ENCODE peak calls at places on chromosomes 4 and X, in nine cellular contexts. U is H54, S is ovary, K is lower leg skin, X is IMR-90, V is heart left ventricle, C is GM12892, H is adrenal gland, G is testis. Z is an unnamed sample.

GRCh38 chr4:26206981-26207380 is 113.8 kb upstream of the RBPJ start:
- DNase-seq in U (no peak), S (no peak), K (no peak), X (no peak), V (no peak), C (no peak), H (no peak), G (no peak), Z (no peak)

GRCh38 chr4:144646523-144647094 is 653 bp downstream of the HHIP start:
- DNase-seq in U (no peak), S (peak), K (no peak), X (no peak), V (no peak), C (no peak), H (no peak), G (peak), Z (peak)

GRCh38 chrX:138740361-138740760 is 28.8 kb upstream of the FGF13 start:
- DNase-seq in U (no peak), S (no peak), K (no peak), X (no peak), V (no peak), C (no peak), H (no peak), G (no peak), Z (no peak)

GRCh38 chrX:426881-427280 is 40.2 kb upstream of the PPP2R3B start:
- DNase-seq in U (peak), S (no peak), K (no peak), X (no peak), V (no peak), C (no peak), H (no peak), G (no peak), Z (no peak)

GRCh38 chr4:12729384-12729783 is 754.8 kb downstream of the RAB28 start:
- DNase-seq in U (no peak), S (no peak), K (no peak), X (peak), V (no peak), C (no peak), H (no peak), G (no peak), Z (peak)

GRCh38 chrX:107565916-107566602 is 62.3 kb upstream of the PRPS1 start:
- DNase-seq in U (peak), S (no peak), K (no peak), X (peak), V (no peak), C (no peak), H (peak), G (no peak), Z (no peak)

GRCh38 chr4:188826393-188826792 is 687.2 kb downstream of the TRIML1 start:
- DNase-seq in U (no peak), S (no peak), K (no peak), X (no peak), V (no peak), C (no peak), H (no peak), G (no peak), Z (no peak)

GRCh38 chrX:31508338-31508737 is 436.5 kb upstream of the FTHL17 start:
- DNase-seq in U (no peak), S (no peak), K (no peak), X (peak), V (no peak), C (no peak), H (no peak), G (peak), Z (no peak)

GRCh38 chr4:133450813-133451212 is 301.7 kb downstream of the PCDH10 start:
- DNase-seq in U (no peak), S (no peak), K (no peak), X (no peak), V (no peak), C (no peak), H (no peak), G (no peak), Z (no peak)

GRCh38 chr4:140426610-140427103 is 791 bp downstream of the CLGN start:
- DNase-seq in U (no peak), S (no peak), K (no peak), X (no peak), V (peak), C (no peak), H (no peak), G (peak), Z (peak)

GRCh38 chrX:150150081-150150779 is 211.9 kb upstream of the EOLA2 start:
- DNase-seq in U (no peak), S (no peak), K (no peak), X (no peak), V (no peak), C (no peak), H (no peak), G (no peak), Z (no peak)

GRCh38 chr4:74094227-74094626 is 4.8 kb downstream of the CXCL2 start:
- DNase-seq in U (no peak), S (no peak), K (no peak), X (no peak), V (no peak), C (no peak), H (no peak), G (no peak), Z (no peak)
- TF ChIP-seq POLR2A in U (no peak), S (no peak), K (no peak), X (no peak), V (no peak), C (no peak), H (no peak), G (no peak), Z (no peak)

GRCh38 chr4:186102931-186103330 is 1.6 kb upstream of the FAM149A start:
- DNase-seq in U (no peak), S (no peak), K (no peak), X (no peak), V (no peak), C (no peak), H (no peak), G (no peak), Z (no peak)

GRCh38 chr4:186105721-186106335 is 1.3 kb downstream of the FAM149A start:
- DNase-seq in U (no peak), S (no peak), K (no peak), X (no peak), V (no peak), C (no peak), H (no peak), G (no peak), Z (no peak)

GRCh38 chr4:186108391-186108790 is 3.9 kb downstream of the FAM149A start:
- DNase-seq in U (no peak), S (no peak), K (no peak), X (no peak), V (no peak), C (no peak), H (no peak), G (no peak), Z (no peak)

GRCh38 chr4:186104895-186105720 is 604 bp downstream of the FAM149A start:
- DNase-seq in U (no peak), S (peak), K (no peak), X (no peak), V (no peak), C (peak), H (no peak), G (peak), Z (no peak)

DNA sequence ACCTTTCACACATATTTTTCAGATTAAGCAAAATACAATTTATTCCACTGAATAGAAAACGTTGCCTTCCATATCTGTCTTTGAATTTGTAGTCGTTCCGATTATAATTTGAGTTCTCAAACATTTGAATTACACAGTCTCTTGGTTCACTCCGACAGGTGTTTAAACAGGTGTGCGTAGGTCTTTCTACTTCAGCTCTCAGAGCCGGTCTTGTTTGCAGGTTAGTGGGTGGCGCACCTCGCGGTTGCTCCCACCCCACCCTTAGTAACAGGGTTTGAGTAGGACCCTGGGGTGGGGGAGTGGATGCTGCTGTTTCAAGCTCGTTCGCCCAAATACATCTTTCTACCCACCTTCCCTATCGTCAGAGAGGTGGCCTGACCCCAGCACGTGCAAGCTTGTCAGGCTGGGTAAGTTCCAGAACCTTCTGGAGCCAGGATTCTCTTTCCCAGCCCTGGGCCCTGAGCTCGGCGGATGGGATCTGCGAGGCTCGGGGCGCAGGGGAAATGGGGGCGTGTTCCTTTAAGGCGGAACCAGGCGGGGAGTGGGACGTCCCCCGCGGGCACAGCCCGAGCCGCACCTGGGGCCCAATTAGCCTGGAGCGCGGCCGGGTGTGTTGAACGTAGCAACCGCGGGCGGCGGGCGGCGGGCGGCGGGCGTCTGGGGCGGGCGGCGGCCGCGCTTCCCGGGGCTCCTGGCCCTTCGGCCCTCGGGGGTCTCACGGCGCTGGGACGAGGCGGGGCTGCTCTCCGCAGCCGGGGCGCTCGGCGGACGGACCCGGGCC is at the start of gene FAM149A:
- DNase-seq in U (no peak), S (peak), K (peak), X (no peak), V (no peak), C (peak), H (no peak), G (peak), Z (no peak)
- TF ChIP-seq POLR2A in U (no peak), S (no peak), K (no peak), X (no peak), V (no peak), C (no peak), H (no peak), G (no peak), Z (no peak)

GRCh38 chrX:118588715-118589114 is 93.1 kb downstream of the DOCK11 start:
- DNase-seq in U (no peak), S (no peak), K (no peak), X (no peak), V (no peak), C (no peak), H (no peak), G (no peak), Z (no peak)
- TF ChIP-seq POLR2A in U (no peak), S (no peak), K (no peak), X (no peak), V (no peak), C (no peak), H (no peak), G (no peak), Z (no peak)

GRCh38 chr4:6640292-6641163 is at the start of gene MRFAP1:
- DNase-seq in U (peak), S (peak), K (peak), X (peak), V (peak), C (peak), H (peak), G (peak), Z (peak)
- TF ChIP-seq POLR2A in U (peak), S (peak), K (peak), X (peak), V (no peak), C (peak), H (peak), G (peak), Z (peak)

GRCh38 chr4:10109995-10110670 is 6.5 kb downstream of the WDR1 start:
- DNase-seq in U (no peak), S (no peak), K (no peak), X (no peak), V (no peak), C (no peak), H (no peak), G (no peak), Z (no peak)

GRCh38 chr4:10111067-10111801 is 5.4 kb downstream of the WDR1 start:
- DNase-seq in U (no peak), S (no peak), K (no peak), X (no peak), V (no peak), C (no peak), H (no peak), G (no peak), Z (no peak)

GRCh38 chr4:10108391-10108790 is 8.2 kb downstream of the WDR1 start:
- DNase-seq in U (no peak), S (no peak), K (no peak), X (no peak), V (no peak), C (no peak), H (no peak), G (no peak), Z (no peak)

GRCh38 chr4:10107111-10108091 is 9.2 kb downstream of the WDR1 start:
- DNase-seq in U (no peak), S (no peak), K (no peak), X (peak), V (no peak), C (no peak), H (no peak), G (no peak), Z (no peak)

DNA sequence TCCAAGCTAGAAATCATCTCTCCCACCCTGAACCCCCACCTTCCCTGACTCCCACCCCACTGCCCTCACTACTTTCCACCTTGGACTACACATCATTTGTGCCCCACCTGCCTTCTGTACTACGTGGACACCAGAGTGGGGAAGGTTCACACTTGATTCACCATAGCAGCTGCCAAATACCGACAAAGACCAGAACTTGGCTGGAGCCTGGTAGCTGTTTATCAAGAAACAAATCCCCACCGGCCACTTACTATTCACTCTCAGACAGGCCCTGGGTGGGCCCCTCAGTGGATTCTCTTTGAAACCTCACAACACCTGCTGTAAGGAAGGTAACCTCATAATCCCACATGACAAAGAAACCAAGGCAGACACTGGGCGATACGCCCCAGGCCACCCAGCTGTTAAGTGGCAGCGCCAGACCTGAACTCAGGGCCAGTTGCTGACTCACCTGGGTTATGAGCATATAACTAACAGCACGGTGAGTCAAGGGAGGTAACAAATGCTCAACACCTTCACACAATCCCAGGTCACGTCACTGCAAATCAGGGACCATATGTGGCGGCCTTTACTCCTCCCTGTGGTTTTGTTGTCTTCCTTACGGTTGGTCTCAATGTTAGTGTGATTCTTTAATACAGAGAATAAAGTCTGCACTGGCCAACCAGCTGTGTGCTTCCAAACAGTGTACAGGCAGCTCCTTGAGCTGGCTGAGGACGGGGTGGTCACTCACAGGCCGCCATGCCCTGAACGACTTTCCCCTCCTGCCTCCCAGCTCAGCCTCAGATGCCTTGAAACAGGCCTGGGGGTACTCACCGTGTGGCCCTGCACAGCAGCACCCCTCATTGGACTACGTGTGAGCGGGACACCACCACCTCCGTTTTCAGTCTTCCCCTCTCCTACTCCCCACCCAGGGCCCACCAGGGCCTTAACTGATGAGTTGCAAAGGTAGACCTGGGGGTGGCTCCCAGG is 7.5 kb downstream of the WDR1 start:
- DNase-seq in U (no peak), S (no peak), K (no peak), X (peak), V (no peak), C (no peak), H (no peak), G (no peak), Z (no peak)
- TF ChIP-seq POLR2A in U (no peak), S (no peak), K (no peak), X (no peak), V (no peak), C (peak), H (no peak), G (no peak), Z (no peak)

GRCh38 chr4:89162486-89162885 is 51.2 kb downstream of the TIGD2 start:
- DNase-seq in U (no peak), S (no peak), K (no peak), X (no peak), V (no peak), C (no peak), H (no peak), G (no peak), Z (no peak)
- TF ChIP-seq POLR2A in U (no peak), S (no peak), K (no peak), X (no peak), V (no peak), C (no peak), H (no peak), G (no peak), Z (no peak)

DNA sequence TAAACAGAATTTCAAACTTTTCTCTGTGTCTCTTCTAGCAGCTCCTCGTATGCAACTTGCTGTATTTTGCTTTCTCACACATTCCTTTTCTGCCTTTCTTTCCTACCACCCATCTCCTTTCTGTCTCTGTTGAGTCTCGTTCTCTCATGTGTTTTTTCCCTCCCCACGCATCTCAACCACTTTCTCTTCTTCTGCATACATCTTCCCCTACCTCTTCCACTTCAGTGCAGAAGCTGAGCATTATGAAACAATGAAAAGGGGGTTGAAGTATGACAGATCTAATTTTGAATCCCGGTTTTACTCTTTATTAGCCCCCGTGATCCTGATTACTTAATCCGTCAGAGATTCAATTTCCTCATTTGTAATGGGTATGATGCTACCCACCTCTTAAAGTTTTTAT is 7.2 kb downstream of the FAM241A start:
- DNase-seq in U (no peak), S (no peak), K (no peak), X (no peak), V (no peak), C (no peak), H (no peak), G (no peak), Z (peak)
- TF ChIP-seq POLR2A in U (no peak), S (no peak), K (no peak), X (no peak), V (no peak), C (no peak), H (no peak), G (no peak), Z (no peak)

GRCh38 chr4:47463235-47463956 is at the start of gene COMMD8:
- DNase-seq in U (peak), S (peak), K (peak), X (peak), V (peak), C (peak), H (peak), G (peak), Z (peak)
- TF ChIP-seq POLR2A in U (peak), S (peak), K (no peak), X (peak), V (no peak), C (peak), H (peak), G (no peak), Z (peak)

GRCh38 chrX:49079489-49080428 is at the start of gene WDR45:
- DNase-seq in U (peak), S (peak), K (peak), X (peak), V (peak), C (peak), H (peak), G (peak), Z (peak)
- TF ChIP-seq POLR2A in U (peak), S (peak), K (peak), X (peak), V (no peak), C (peak), H (peak), G (no peak), Z (peak)

Z was measured in erythroblast.